ENCODE peak calls at places on chromosomes 6 and 20, in eight cellular contexts. X is GM12864; S is activated B cell treated with CpG ODN at 0.5 μM for 24 hours; A is lower leg skin; U is AG04450; W is HCT116; Q is CD4-positive, alpha-beta T cell; V is brain microvascular endothelial cell. E is an unnamed sample.

GRCh38 chr6:32608374-32608773 is 18.7 kb upstream of the HLA-DRB1 start:
- DNase-seq in W (no peak), X (no peak), S (no peak), V (no peak), Q (no peak), U (no peak), A (no peak), E (no peak)

GRCh38 chr6:20038805-20039204 is 173.5 kb downstream of the MBOAT1 start:
- DNase-seq in X (no peak), A (no peak), Q (no peak), U (no peak), W (no peak), S (no peak), V (peak), E (peak)

GRCh38 chr20:38106461-38106860 is 58.6 kb downstream of the TGM2 start:
- DNase-seq in X (no peak), V (no peak), U (no peak), Q (no peak), W (no peak), A (no peak), S (no peak), E (no peak)

GRCh38 chr6:154161689-154162088 is 122.6 kb downstream of the OPRM1 start:
- DNase-seq in V (no peak), W (no peak), A (no peak), S (no peak), U (no peak), X (peak), Q (no peak), E (no peak)

GRCh38 chr6:11650297-11650696 is 112.7 kb downstream of the TMEM170B start:
- DNase-seq in A (no peak), V (peak), S (no peak), U (peak), Q (no peak), W (no peak), X (no peak), E (no peak)

GRCh38 chr20:60272790-60273189 is 314.6 kb downstream of the CDH26 start:
- DNase-seq in Q (no peak), U (no peak), X (no peak), V (no peak), W (no peak), A (no peak), S (no peak), E (no peak)

GRCh38 chr6:94144807-94145206 is 725.4 kb upstream of the EPHA7 start:
- DNase-seq in V (no peak), Q (no peak), U (no peak), A (no peak), W (no peak), X (no peak), S (no peak), E (peak)

GRCh38 chr6:14001329-14002012 is 76.7 kb downstream of the RNF182 start:
- DNase-seq in V (peak), Q (no peak), A (no peak), U (peak), X (no peak), S (no peak), W (peak), E (peak)

GRCh38 chr20:63736893-63737689 is 627 bp downstream of the LIME1 start:
- DNase-seq in S (peak), W (no peak), Q (peak), U (no peak), V (no peak), X (no peak), A (peak), E (no peak)

GRCh38 chr6:82144852-82145332 is 102.7 kb downstream of the IBTK start:
- DNase-seq in Q (no peak), W (peak), U (peak), A (no peak), V (peak), S (no peak), X (no peak), E (peak)

GRCh38 chr6:144894240-144894639 is 609.1 kb downstream of the UTRN start:
- DNase-seq in V (no peak), S (no peak), W (no peak), U (no peak), Q (no peak), A (no peak), X (no peak), E (no peak)

GRCh38 chr6:11366183-11366933 is 133.9 kb upstream of the NEDD9 start:
- DNase-seq in A (no peak), U (no peak), W (no peak), Q (no peak), X (peak), S (no peak), V (no peak), E (no peak)

GRCh38 chr6:16684195-16684689 is 77.0 kb downstream of the ATXN1 start:
- DNase-seq in Q (no peak), S (no peak), U (no peak), W (no peak), A (no peak), V (no peak), X (no peak), E (peak)

GRCh38 chr6:431504-431903 is 40.0 kb downstream of the IRF4 start:
- DNase-seq in U (no peak), Q (no peak), A (no peak), S (no peak), V (no peak), W (no peak), X (no peak), E (no peak)

GRCh38 chr6:37741757-37742400 is 44.2 kb upstream of the MDGA1 start:
- DNase-seq in S (no peak), A (no peak), Q (no peak), V (no peak), U (no peak), W (no peak), X (no peak), E (peak)

GRCh38 chr6:134358320-134358719 is 40.4 kb upstream of the SGK1 start:
- DNase-seq in S (no peak), A (no peak), V (peak), Q (no peak), X (no peak), U (no peak), W (no peak), E (peak)

GRCh38 chr6:116277124-116277523 is 2.6 kb downstream of the TSPYL1 start:
- DNase-seq in A (no peak), X (no peak), V (no peak), S (no peak), U (no peak), Q (no peak), W (no peak), E (no peak)

GRCh38 chr20:40628877-40629276 is 60.2 kb downstream of the MAFB start:
- DNase-seq in X (no peak), A (no peak), V (no peak), W (no peak), U (no peak), Q (no peak), S (no peak), E (peak)

GRCh38 chr6:52285174-52286068 is 879 bp upstream of the MCM3 start:
- DNase-seq in Q (no peak), W (no peak), X (no peak), V (no peak), S (no peak), U (no peak), A (no peak), E (peak)
- TF ChIP-seq CTCF in Q (peak), W (peak), X (peak), V (peak), S (no peak), U (peak), A (no peak), E (peak)

GRCh38 chr6:169175360-169175887 is 78.2 kb downstream of the THBS2 start:
- DNase-seq in Q (no peak), V (no peak), W (no peak), X (no peak), S (no peak), U (no peak), A (peak), E (no peak)

GRCh38 chr6:169174516-169175359 is 78.9 kb downstream of the THBS2 start:
- DNase-seq in V (no peak), A (peak), Q (no peak), X (no peak), S (no peak), U (no peak), W (no peak), E (no peak)

GRCh38 chr6:169176361-169176991 is 77.2 kb downstream of the THBS2 start:
- DNase-seq in V (no peak), U (no peak), Q (no peak), S (no peak), W (no peak), A (peak), X (no peak), E (no peak)

GRCh38 chr6:169173532-169174268 is 79.9 kb downstream of the THBS2 start:
- DNase-seq in X (no peak), S (no peak), V (no peak), U (no peak), Q (no peak), W (no peak), A (peak), E (peak)

DNA sequence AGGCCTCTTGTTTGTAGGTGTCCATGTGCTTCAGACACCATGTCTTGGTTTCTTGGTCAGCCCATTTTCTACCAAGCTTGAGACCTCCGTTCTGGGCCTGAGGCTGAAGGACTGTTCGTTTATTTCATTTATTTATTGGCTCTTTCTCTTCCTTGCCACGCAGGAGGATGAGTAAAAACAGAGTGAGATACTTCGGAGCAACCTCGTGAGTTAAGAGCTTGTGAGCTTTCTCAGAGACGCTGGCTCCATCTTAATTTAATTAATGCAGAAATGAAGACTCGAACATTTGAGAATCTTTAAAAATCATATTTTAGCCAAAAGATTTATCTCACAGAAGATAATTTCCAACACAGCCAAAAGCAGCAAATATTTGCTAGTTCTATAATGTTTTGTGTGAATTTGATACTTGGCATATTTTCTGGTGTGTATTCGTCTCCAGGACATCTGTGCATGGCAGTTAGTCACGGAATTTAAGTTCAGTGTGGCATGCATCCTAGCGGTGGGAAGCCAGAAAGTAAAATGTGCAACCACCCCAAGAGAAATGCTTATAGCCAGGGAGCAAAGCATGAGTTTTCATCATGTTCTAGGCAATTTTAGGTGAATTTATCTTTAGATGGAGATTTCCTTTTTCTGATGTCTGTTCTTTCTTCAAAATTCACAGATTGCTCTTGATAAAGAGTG is 76.0 kb downstream of the THBS2 start:
- DNase-seq in W (no peak), V (no peak), Q (no peak), U (no peak), X (no peak), S (no peak), A (peak), E (no peak)
- TF ChIP-seq CTCF in W (no peak), V (peak), Q (no peak), U (peak), X (no peak), S (no peak), A (no peak), E (no peak)

GRCh38 chr6:40558102-40558501 is 29.1 kb downstream of the LRFN2 start:
- DNase-seq in U (no peak), Q (no peak), X (no peak), V (no peak), S (no peak), W (no peak), A (no peak), E (no peak)
- TF ChIP-seq CTCF in U (no peak), Q (no peak), X (no peak), V (no peak), S (no peak), W (no peak), A (no peak), E (no peak)

GRCh38 chr20:7859371-7859802 is 80.9 kb downstream of the HAO1 start:
- DNase-seq in V (peak), U (no peak), S (no peak), A (no peak), W (no peak), Q (no peak), X (no peak), E (peak)
- TF ChIP-seq CTCF in V (peak), U (peak), S (no peak), A (no peak), W (peak), Q (no peak), X (peak), E (peak)

GRCh38 chr20:59118855-59119254 is 44.8 kb upstream of the ZNF831 start:
- DNase-seq in S (no peak), W (no peak), Q (no peak), V (no peak), A (no peak), U (no peak), X (no peak), E (no peak)

GRCh38 chr20:59122377-59122932 is 41.2 kb upstream of the ZNF831 start:
- DNase-seq in S (no peak), A (no peak), V (no peak), Q (no peak), W (no peak), X (no peak), U (no peak), E (no peak)

GRCh38 chr20:59120491-59120890 is 43.1 kb upstream of the ZNF831 start:
- DNase-seq in V (no peak), X (no peak), S (no peak), Q (no peak), W (no peak), U (no peak), A (no peak), E (no peak)

GRCh38 chr20:59121714-59122376 is 41.8 kb upstream of the ZNF831 start:
- DNase-seq in V (no peak), U (no peak), S (no peak), W (no peak), A (no peak), Q (no peak), X (no peak), E (no peak)

GRCh38 chr20:59120919-59121318 is 42.7 kb upstream of the ZNF831 start:
- DNase-seq in A (no peak), W (no peak), X (no peak), U (no peak), Q (no peak), V (no peak), S (no peak), E (no peak)
- TF ChIP-seq CTCF in A (no peak), W (no peak), X (no peak), U (no peak), Q (no peak), V (no peak), S (no peak), E (no peak)

GRCh38 chr6:43981363-43981990 is 145.8 kb downstream of the MRPL14 start:
- DNase-seq in A (peak), W (no peak), X (no peak), Q (no peak), V (no peak), U (no peak), S (peak), E (no peak)
- TF ChIP-seq CTCF in A (no peak), W (no peak), X (no peak), Q (no peak), V (no peak), U (no peak), S (no peak), E (no peak)

GRCh38 chr6:163775313-163775712 is 360.8 kb downstream of the QKI start:
- DNase-seq in A (no peak), Q (no peak), X (no peak), W (no peak), V (no peak), S (no peak), U (no peak), E (peak)

GRCh38 chr6:163779727-163780284 is 365.3 kb downstream of the QKI start:
- DNase-seq in V (no peak), A (no peak), Q (no peak), S (no peak), U (no peak), W (no peak), X (no peak), E (no peak)

GRCh38 chr6:163776549-163777378 is 362.2 kb downstream of the QKI start:
- DNase-seq in W (no peak), S (no peak), A (no peak), Q (no peak), U (no peak), V (no peak), X (no peak), E (no peak)

GRCh38 chr6:163777379-163777686 is 362.8 kb downstream of the QKI start:
- DNase-seq in Q (no peak), U (no peak), V (no peak), S (no peak), W (no peak), A (no peak), X (no peak), E (no peak)

GRCh38 chr6:163777706-163778105 is 363.2 kb downstream of the QKI start:
- DNase-seq in X (no peak), S (no peak), U (no peak), A (no peak), V (no peak), Q (no peak), W (no peak), E (no peak)
- TF ChIP-seq CTCF in X (no peak), S (no peak), U (no peak), A (no peak), V (no peak), Q (no peak), W (no peak), E (no peak)

GRCh38 chr6:125988280-125988679 is 1.9 kb downstream of the TRMT11 start:
- DNase-seq in V (no peak), U (no peak), W (no peak), Q (no peak), S (no peak), A (no peak), X (no peak), E (no peak)

GRCh38 chr6:125986956-125987617 is 747 bp downstream of the TRMT11 start:
- DNase-seq in Q (no peak), U (no peak), S (no peak), V (no peak), X (peak), W (peak), A (no peak), E (peak)

GRCh38 chr6:125985967-125986294 is 409 bp upstream of the TRMT11 start:
- DNase-seq in S (no peak), V (no peak), X (no peak), A (no peak), W (no peak), Q (no peak), U (no peak), E (no peak)

GRCh38 chr6:125985522-125985921 is 818 bp upstream of the TRMT11 start:
- DNase-seq in Q (no peak), A (no peak), S (no peak), X (no peak), W (no peak), U (no peak), V (no peak), E (no peak)

DNA sequence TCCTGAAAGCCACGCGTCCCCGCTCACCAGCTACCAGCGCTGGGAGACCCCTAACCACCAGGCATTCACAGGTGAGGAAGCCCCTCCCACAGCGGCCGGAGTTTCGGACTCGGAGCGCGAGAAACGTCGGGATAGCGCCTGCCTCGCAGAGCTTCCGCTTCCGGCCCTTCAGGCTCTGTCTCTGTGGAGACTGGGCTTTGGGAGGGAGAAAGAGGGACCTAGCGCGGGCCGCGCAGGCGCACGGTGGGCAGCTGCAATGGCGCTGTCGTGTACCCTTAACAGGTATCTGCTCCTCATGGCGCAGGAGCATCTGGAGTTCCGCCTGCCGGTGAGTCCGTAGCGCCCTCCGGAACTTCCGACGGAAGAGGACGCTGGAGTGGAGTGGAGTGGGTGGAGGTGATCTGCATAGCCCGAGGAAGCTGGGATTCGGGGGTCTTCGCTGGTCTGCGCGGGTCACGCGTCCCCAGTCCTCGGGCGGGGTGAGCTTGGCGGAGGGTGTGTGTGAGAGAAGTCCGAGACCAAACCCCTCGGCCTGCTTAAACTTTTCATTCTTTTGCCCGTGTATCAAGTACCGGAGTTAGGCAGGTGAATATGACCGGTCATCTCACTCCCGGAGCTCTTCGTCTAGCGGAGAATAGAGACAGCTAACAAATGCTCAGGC is at the start of gene TRMT11:
- DNase-seq in Q (peak), V (peak), A (peak), X (peak), S (peak), U (no peak), W (peak), E (peak)
- TF ChIP-seq CTCF in Q (no peak), V (no peak), A (no peak), X (no peak), S (no peak), U (peak), W (no peak), E (no peak)

DNA sequence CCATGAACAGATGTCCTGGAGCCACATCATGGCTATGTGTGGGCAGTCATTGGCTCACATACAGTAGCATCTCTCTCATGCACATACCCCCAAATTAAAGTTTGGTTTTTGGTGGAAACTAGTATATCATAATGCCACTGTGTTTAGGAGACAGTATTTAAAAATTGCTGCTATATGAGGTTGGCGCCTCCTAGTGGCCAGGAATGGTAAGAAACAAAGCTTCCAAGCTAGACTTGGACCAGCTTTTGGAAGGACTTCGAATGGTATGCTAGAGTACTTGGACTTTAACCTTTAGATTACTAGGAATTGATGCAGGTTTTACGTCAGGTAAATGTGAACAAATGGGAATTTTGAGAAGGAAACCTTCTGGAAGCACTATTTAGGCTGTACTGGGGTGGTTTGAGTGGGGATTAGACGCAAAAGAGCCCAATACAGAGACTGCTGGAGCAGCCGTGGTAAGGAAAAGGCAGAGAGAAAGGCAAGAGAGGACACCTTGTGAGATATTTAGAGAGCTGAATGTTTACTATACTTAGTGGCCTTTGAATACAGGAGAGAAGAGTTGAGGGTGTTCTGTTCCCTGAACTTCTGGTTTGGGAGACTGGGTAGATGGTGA is 23.8 kb downstream of the PRSS35 start:
- DNase-seq in U (no peak), A (no peak), W (peak), V (peak), X (no peak), S (no peak), Q (peak), E (peak)
- TF ChIP-seq CTCF in U (peak), A (no peak), W (peak), V (peak), X (peak), S (no peak), Q (peak), E (peak)

E was measured in MCF 10A.